ENCODE peak calls at places on chromosomes 12 and 14, in nine cellular contexts. E is neuronal stem cell, V is tibial artery, F is A549, S is mammary epithelial cell, C is AG04450, A is endothelial cell of umbilical vein, W is HCT116, H is heart left ventricle. R is an unnamed sample.

GRCh38 chr14:58730793-58731464 is 93.2 kb downstream of the DACT1 start:
- DNase-seq in W (no peak), V (no peak), A (no peak), S (no peak), C (no peak), E (no peak), H (no peak), F (no peak), R (no peak)

GRCh38 chr14:48690349-48690748 is 895.8 kb downstream of the RPS29 start:
- DNase-seq in V (no peak), F (peak; percentile 1), A (no peak), E (no peak), S (no peak), C (no peak), W (peak; percentile 8), H (no peak), R (no peak)

GRCh38 chr14:85060116-85060515 is 469.8 kb upstream of the FLRT2 start:
- DNase-seq in H (no peak), W (no peak), S (peak; percentile 46), E (no peak), A (no peak), C (no peak), V (no peak), F (no peak), R (no peak)

GRCh38 chr14:69879175-69880047 is at the start of gene SMOC1:
- DNase-seq in A (peak; percentile 57), S (peak; percentile 85), C (peak; percentile 47), H (no peak), F (peak; percentile 73), V (peak; percentile 90), E (peak; percentile 81), W (no peak), R (peak; percentile 94)

GRCh38 chr12:27780612-27781408 is 774 bp upstream of the MANSC4 start:
- DNase-seq in F (peak; percentile 27), W (no peak), E (peak; percentile 14), C (no peak), S (peak; percentile 49), V (peak; percentile 69), H (no peak), A (peak; percentile 61), R (no peak)

GRCh38 chr12:62210422-62210821 is 49.8 kb upstream of the USP15 start:
- DNase-seq in F (peak; percentile 71), A (peak; percentile 39), S (no peak), W (peak; percentile 37), E (peak; percentile 12), H (no peak), V (peak; percentile 62), C (no peak), R (peak; percentile 27)

GRCh38 chr14:51828017-51828797 is 32.2 kb upstream of the GNG2 start:
- DNase-seq in F (peak; percentile 31), E (no peak), V (no peak), W (peak; percentile 44), H (peak; percentile 63), A (no peak), S (peak; percentile 91), C (no peak), R (no peak)

GRCh38 chr14:30193791-30194407 is 266.3 kb upstream of the PRKD1 start:
- DNase-seq in H (no peak), W (no peak), V (no peak), S (peak; percentile 17), F (no peak), C (peak; percentile 87), A (no peak), E (no peak), R (no peak)

GRCh38 chr14:54395284-54395683 is 1.5 kb upstream of the CDKN3 start:
- DNase-seq in F (no peak), E (no peak), W (no peak), C (no peak), H (no peak), A (no peak), S (no peak), V (no peak), R (no peak)

GRCh38 chr14:22472935-22473854 is 115.8 kb downstream of the DAD1 start:
- DNase-seq in W (peak; percentile 34), A (peak; percentile 72), V (no peak), H (no peak), E (peak; percentile 30), C (no peak), S (peak; percentile 39), F (peak; percentile 56), R (no peak)

GRCh38 chr12:132317233-132317938 is 12.0 kb downstream of the GALNT9 start:
- DNase-seq in W (no peak), V (no peak), C (no peak), E (no peak), A (no peak), F (no peak), S (no peak), H (peak; percentile 50), R (peak; percentile 31)

GRCh38 chr12:701896-702539 is 38.8 kb upstream of the NINJ2 start:
- DNase-seq in F (no peak), C (no peak), W (no peak), E (no peak), H (no peak), S (no peak), A (peak; percentile 50), V (peak; percentile 17), R (no peak)

GRCh38 chr12:26787125-26787495 is 45.9 kb downstream of the ITPR2 start:
- DNase-seq in C (no peak), W (no peak), A (peak; percentile 96), V (no peak), F (no peak), H (no peak), S (peak; percentile 74), E (no peak), R (no peak)

GRCh38 chr14:102418169-102418852 is 55.6 kb downstream of the TECPR2 start:
- DNase-seq in V (no peak), E (no peak), W (no peak), F (no peak), H (no peak), A (no peak), S (no peak), C (no peak), R (no peak)

GRCh38 chr14:56379956-56380355 is 199.6 kb upstream of the TMEM260 start:
- DNase-seq in V (no peak), F (no peak), E (no peak), S (no peak), A (no peak), C (no peak), W (no peak), H (no peak), R (no peak)

DNA sequence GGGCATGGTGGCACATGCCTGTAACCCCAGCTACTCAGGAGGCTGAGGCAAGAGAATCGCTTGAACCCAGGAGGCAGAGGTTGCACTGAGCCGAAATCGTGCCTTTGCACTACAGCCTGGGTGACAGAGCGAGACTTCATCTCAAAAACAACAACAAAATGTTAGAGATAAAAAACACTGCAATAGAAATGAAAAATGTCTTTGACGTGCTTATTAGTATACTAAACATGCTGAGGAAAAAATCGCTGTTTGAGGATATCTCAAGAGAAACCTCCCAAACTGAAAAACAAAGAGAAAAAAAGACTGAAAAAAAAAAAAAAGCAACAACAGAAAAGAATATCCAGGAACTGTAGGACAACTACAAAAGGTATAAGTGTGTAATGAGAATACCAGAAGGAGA is 15.2 kb upstream of the APOLD1 start:
- DNase-seq in F (no peak), A (no peak), C (no peak), V (no peak), S (no peak), W (no peak), E (no peak), H (no peak), R (no peak)
- H3K9me3 ChIP-seq in F (peaks cover 11% of the 10 kb centered on the region), A (no peaks in the 10 kb centered on the region), C (no peaks in the 10 kb centered on the region), V (no peaks in the 10 kb centered on the region), S (peaks cover 2% of the 10 kb centered on the region), W (no peaks in the 10 kb centered on the region), E (peaks cover 3% of the 10 kb centered on the region), H (peaks cover 14% of the 10 kb centered on the region), R (no peaks in the 10 kb centered on the region)

GRCh38 chr12:119932921-119933320 is 55.8 kb upstream of the CIT start:
- DNase-seq in S (no peak), C (no peak), V (no peak), W (no peak), A (no peak), F (no peak), E (no peak), H (no peak), R (no peak)
- H3K9me3 ChIP-seq in S (no peaks in the 10 kb centered on the region), C (no peaks in the 10 kb centered on the region), V (no peaks in the 10 kb centered on the region), W (no peaks in the 10 kb centered on the region), A (no peaks in the 10 kb centered on the region), F (no peaks in the 10 kb centered on the region), E (no peaks in the 10 kb centered on the region), H (no peaks in the 10 kb centered on the region), R (no peaks in the 10 kb centered on the region)

DNA sequence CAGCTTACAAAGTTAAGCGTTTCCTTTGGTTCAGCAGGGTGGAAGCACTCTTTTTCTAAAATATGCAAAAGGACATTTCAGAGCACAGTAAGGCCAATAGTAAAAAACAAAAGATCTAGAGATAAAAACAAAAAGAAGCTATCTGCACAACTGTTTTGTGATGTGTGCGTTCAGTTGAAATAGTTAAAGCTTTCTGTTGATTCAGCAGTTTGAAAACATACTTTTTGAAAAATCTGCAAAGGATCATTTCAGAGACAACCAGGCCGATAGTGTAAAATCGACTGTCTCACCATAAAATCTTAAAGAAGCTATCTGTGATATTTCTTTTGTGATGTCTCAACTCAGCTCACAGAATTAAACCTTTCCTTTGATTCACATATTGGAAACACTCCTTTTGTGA is 300.0 kb upstream of the ALG10B start:
- DNase-seq in V (no peak), A (no peak), F (no peak), E (no peak), W (no peak), S (no peak), H (no peak), C (no peak), R (no peak)
- H3K9me3 ChIP-seq in V (peaks cover 15% of the 10 kb centered on the region), A (no peaks in the 10 kb centered on the region), F (peaks cover 12% of the 10 kb centered on the region), E (no peaks in the 10 kb centered on the region), W (no peaks in the 10 kb centered on the region), S (no peaks in the 10 kb centered on the region), H (peaks cover 48% of the 10 kb centered on the region), C (no peaks in the 10 kb centered on the region), R (no peaks in the 10 kb centered on the region)

GRCh38 chr12:87363497-87364084 is 665.6 kb downstream of the C12orf50 start:
- DNase-seq in A (no peak), C (no peak), W (no peak), H (no peak), F (no peak), E (no peak), V (no peak), S (no peak), R (no peak)
- H3K9me3 ChIP-seq in A (no peaks in the 10 kb centered on the region), C (no peaks in the 10 kb centered on the region), W (no peaks in the 10 kb centered on the region), H (peaks cover 13% of the 10 kb centered on the region), F (peaks cover 6% of the 10 kb centered on the region), E (no peaks in the 10 kb centered on the region), V (no peaks in the 10 kb centered on the region), S (no peaks in the 10 kb centered on the region), R (no peaks in the 10 kb centered on the region)

DNA sequence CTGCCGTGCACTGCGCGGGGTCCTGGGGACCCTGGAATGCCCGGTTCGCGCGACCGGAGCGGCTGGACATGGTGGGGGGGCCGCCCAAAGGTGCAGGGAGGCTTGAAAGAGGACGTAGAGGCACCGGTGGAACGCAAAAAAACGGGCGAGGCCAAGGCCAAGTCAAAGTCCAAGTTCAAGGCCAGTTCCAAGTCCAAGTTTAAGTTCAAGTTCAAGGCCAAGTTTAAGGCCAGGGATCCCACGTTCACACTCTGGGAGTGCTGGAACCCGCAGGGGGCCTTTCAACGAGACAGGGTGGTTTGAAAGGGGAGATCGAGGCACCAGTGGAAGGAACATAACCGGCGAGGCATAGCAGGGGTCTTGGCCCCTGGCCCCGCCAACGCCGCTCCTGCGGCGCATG is 317.6 kb downstream of the ALG10 start:
- DNase-seq in E (no peak), A (no peak), H (no peak), F (no peak), W (no peak), S (no peak), C (no peak), V (no peak), R (no peak)
- H3K9me3 ChIP-seq in E (no peaks in the 10 kb centered on the region), A (peaks cover 3% of the 10 kb centered on the region), H (no peaks in the 10 kb centered on the region), F (no peaks in the 10 kb centered on the region), W (no peaks in the 10 kb centered on the region), S (peaks cover 57% of the 10 kb centered on the region), C (peaks cover 100% of the 10 kb centered on the region), V (peaks cover 26% of the 10 kb centered on the region), R (no peaks in the 10 kb centered on the region)

R was measured in right lobe of liver.